ENCODE peak calls at places on chromosomes 16 and 17, in six cellular contexts. D is naive thymus-derived CD4-positive, alpha-beta T cell; F is PC-3; T is adrenal gland; Z is BJ; C is transverse colon. X is an unnamed sample.

GRCh38 chr17:69473801-69474170 is 59.3 kb downstream of the MAP2K6 start:
- DNase-seq in D (no peak), F (peak), T (no peak), Z (peak), C (no peak), X (peak)

GRCh38 chr17:47727704-47728036 is 5.4 kb upstream of the TBX21 start:
- DNase-seq in D (no peak), F (no peak), T (no peak), Z (no peak), C (no peak), X (no peak)

GRCh38 chr17:74177018-74177450 is 26.4 kb upstream of the RPL38 start:
- DNase-seq in D (no peak), F (peak), T (no peak), Z (no peak), C (no peak), X (no peak)

GRCh38 chr17:45265823-45266222 is 3.9 kb upstream of the SPATA32 start:
- DNase-seq in D (no peak), F (peak), T (peak), Z (no peak), C (peak), X (peak)

GRCh38 chr17:78019367-78019975 is 61.0 kb downstream of the TNRC6C start:
- DNase-seq in D (no peak), F (peak), T (no peak), Z (no peak), C (no peak), X (no peak)

GRCh38 chr16:30778549-30779244 is 8.3 kb downstream of the ZNF629 start:
- DNase-seq in D (no peak), F (no peak), T (no peak), Z (no peak), C (no peak), X (no peak)

GRCh38 chr16:81997738-81998137 is 13.5 kb downstream of the SDR42E1 start:
- DNase-seq in D (no peak), F (peak), T (peak), Z (peak), C (no peak), X (peak)

GRCh38 chr16:27729516-27730304 is 179.8 kb downstream of the KATNIP start:
- DNase-seq in D (no peak), F (no peak), T (no peak), Z (no peak), C (no peak), X (no peak)

GRCh38 chr16:69087161-69087581 is 18.3 kb upstream of the HAS3 start:
- DNase-seq in D (no peak), F (no peak), T (no peak), Z (no peak), C (no peak), X (no peak)

GRCh38 chr17:74862108-74862901 is 2.6 kb upstream of the GRIN2C start:
- DNase-seq in D (peak), F (peak), T (peak), Z (no peak), C (peak), X (no peak)

GRCh38 chr16:8720080-8720966 is 45.9 kb downstream of the ABAT start:
- DNase-seq in D (no peak), F (no peak), T (peak), Z (no peak), C (no peak), X (no peak)

GRCh38 chr17:13750783-13751484 is 149.2 kb upstream of the HS3ST3A1 start:
- DNase-seq in D (no peak), F (peak), T (no peak), Z (no peak), C (no peak), X (no peak)

GRCh38 chr16:49158029-49158642 is 123.5 kb downstream of the CBLN1 start:
- DNase-seq in D (no peak), F (peak), T (peak), Z (no peak), C (peak), X (no peak)

GRCh38 chr16:68072038-68072695 is 13.0 kb upstream of the NFATC3 start:
- DNase-seq in D (no peak), F (peak), T (peak), Z (no peak), C (peak), X (no peak)

GRCh38 chr17:6997171-6997570 is 1.3 kb downstream of the ALOX12 start:
- DNase-seq in D (no peak), F (no peak), T (no peak), Z (no peak), C (no peak), X (no peak)

GRCh38 chr16:75263963-75264445 is 12.6 kb upstream of the BCAR1 start:
- DNase-seq in D (no peak), F (peak), T (peak), Z (no peak), C (peak), X (no peak)

GRCh38 chr17:38743556-38744171 is 4.5 kb downstream of the PCGF2 start:
- DNase-seq in D (no peak), F (no peak), T (no peak), Z (no peak), C (no peak), X (no peak)

GRCh38 chr17:66541461-66542182 is 239.2 kb downstream of the PRKCA start:
- DNase-seq in D (no peak), F (peak), T (no peak), Z (peak), C (no peak), X (peak)

GRCh38 chr16:31474173-31474714 is 2.3 kb downstream of the TGFB1I1 start:
- DNase-seq in D (no peak), F (no peak), T (peak), Z (peak), C (no peak), X (peak)

GRCh38 chr17:47621293-47622178 is 28.2 kb upstream of the KPNB1 start:
- DNase-seq in D (no peak), F (peak), T (peak), Z (peak), C (no peak), X (peak)

GRCh38 chr17:40602445-40603443 is 37.5 kb upstream of the CCR7 start:
- DNase-seq in D (peak), F (no peak), T (no peak), Z (no peak), C (no peak), X (no peak)

GRCh38 chr17:71527311-71527710 is 593.5 kb upstream of the SOX9 start:
- DNase-seq in D (no peak), F (peak), T (no peak), Z (no peak), C (no peak), X (no peak)

GRCh38 chr17:58756246-58757161 is 850 bp downstream of the PPM1E start:
- DNase-seq in D (peak), F (no peak), T (peak), Z (no peak), C (no peak), X (no peak)

GRCh38 chr16:87487361-87487924 is 5.4 kb downstream of the ZCCHC14 start:
- DNase-seq in D (no peak), F (no peak), T (peak), Z (no peak), C (peak), X (no peak)

GRCh38 chr16:83899272-83899897 is 470 bp downstream of the MLYCD start:
- DNase-seq in D (peak), F (peak), T (peak), Z (no peak), C (peak), X (no peak)

GRCh38 chr17:17372856-17373520 is 69.8 kb downstream of the NT5M start:
- DNase-seq in D (no peak), F (no peak), T (no peak), Z (no peak), C (no peak), X (no peak)

GRCh38 chr16:19167710-19168172 is 299 bp upstream of the SYT17 start:
- DNase-seq in D (no peak), F (peak), T (peak), Z (no peak), C (peak), X (no peak)

GRCh38 chr17:6104956-6105355 is 34.8 kb downstream of the WSCD1 start:
- DNase-seq in D (no peak), F (peak), T (no peak), Z (no peak), C (peak), X (no peak)

GRCh38 chr16:87145181-87146176 is 171.7 kb downstream of the C16orf95 start:
- DNase-seq in D (no peak), F (peak), T (no peak), Z (peak), C (no peak), X (peak)

GRCh38 chr17:65953316-65954147 is 238.4 kb downstream of the CEP112 start:
- DNase-seq in D (no peak), F (no peak), T (no peak), Z (no peak), C (no peak), X (no peak)

GRCh38 chr17:80701730-80702129 is 157.1 kb downstream of the RPTOR start:
- DNase-seq in D (no peak), F (no peak), T (no peak), Z (no peak), C (no peak), X (no peak)

GRCh38 chr17:68443974-68444464 is 13.3 kb downstream of the WIPI1 start:
- DNase-seq in D (no peak), F (no peak), T (no peak), Z (no peak), C (no peak), X (no peak)

GRCh38 chr16:75081179-75081859 is 35.3 kb downstream of the LDHD start:
- DNase-seq in D (no peak), F (no peak), T (no peak), Z (no peak), C (no peak), X (no peak)

GRCh38 chr16:74726056-74726455 is 25.4 kb upstream of the MLKL start:
- DNase-seq in D (no peak), F (no peak), T (no peak), Z (no peak), C (peak), X (no peak)

GRCh38 chr17:82031303-82031884 is at the start of gene RAC3:
- DNase-seq in D (no peak), F (peak), T (no peak), Z (no peak), C (no peak), X (no peak)
- H3K4me3 ChIP-seq in D (peak), F (peak), T (no peak), Z (peak), C (peak), X (peak)

DNA sequence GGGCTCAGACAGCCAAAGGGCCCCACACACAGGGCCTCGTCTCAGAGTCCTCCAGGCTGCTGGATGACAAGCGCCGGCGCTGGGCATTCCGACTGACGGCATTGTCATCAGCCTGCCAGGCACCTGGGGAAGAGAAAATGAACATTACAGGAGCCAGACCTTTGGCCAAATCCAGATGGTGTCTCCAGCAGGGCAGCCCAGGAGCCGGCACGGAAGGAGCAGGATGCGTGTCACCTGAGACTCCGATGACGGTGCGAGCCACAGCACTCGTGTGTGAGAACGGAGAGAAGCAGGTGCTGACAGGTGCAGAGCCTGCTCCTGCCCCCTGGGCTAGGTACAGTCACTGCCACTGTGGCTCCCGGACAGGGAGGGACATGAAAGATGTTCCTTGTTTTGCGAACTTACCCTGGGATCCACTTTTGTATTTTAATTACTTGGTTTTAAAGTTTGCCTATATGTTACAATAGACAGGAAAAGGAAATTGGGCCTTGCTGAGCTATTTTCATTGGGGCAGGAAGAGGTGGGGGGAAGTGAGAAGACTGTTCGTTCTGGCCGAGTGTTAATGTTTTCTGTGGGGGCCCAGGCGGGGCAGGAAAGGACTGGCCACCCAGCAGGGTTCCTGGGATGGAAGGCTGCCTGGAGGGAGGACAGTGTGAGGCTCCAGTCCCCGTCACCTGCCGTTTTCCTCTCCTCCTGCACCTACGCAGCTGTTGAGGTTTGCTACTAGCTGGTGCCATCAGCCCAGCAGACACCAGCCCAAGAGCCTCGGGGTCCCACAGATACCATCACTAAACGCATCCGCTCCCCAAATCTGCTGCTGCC is 4.4 kb upstream of the FOXJ1 start:
- DNase-seq in D (peak), F (no peak), T (no peak), Z (no peak), C (peak), X (no peak)
- H3K4me3 ChIP-seq in D (peak), F (no peak), T (no peak), Z (no peak), C (no peak), X (no peak)

DNA sequence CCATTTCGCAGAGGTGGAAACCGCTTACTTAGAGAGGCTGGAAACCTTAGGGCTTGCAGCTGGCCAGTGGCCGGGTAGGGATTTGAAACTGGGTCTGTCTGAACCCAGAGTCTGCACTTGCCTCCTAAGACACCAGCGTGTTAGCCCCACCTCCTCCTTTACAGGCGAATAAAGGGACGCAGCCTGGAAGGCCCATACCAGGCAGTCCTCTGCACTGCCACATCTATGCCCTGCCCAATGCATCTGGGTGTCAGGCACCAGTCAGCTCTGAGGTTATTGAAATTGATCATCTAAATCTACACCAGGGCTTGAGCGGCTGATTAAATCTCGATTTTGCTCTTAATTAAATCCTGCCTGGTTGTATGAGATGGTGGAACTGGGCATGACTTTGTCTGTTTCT is 19.9 kb upstream of the NAGS start:
- DNase-seq in D (no peak), F (no peak), T (no peak), Z (no peak), C (no peak), X (no peak)
- H3K4me3 ChIP-seq in D (no peak), F (no peak), T (no peak), Z (no peak), C (no peak), X (no peak)

DNA sequence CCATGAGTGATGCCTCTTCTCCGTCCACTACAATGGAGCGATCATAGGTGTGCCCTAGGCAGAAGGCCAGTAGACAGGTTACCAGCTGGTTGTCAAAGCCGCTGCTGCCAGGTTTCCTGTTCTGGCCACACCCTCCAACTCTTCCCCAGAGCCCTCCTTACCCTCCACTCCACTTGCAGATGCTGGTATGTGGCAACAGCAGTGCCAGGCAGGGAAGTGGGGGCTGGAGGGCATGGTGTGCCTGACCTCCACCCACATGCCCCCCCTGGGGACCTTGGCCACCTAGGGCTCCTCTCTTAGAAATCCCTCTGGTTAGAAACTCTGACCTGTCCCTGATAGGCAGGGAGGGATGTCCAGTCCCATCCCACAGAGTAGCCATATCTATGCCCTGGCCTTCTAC is 1.5 kb downstream of the RRAD start:
- DNase-seq in D (no peak), F (no peak), T (no peak), Z (no peak), C (no peak), X (no peak)
- H3K4me3 ChIP-seq in D (no peak), F (no peak), T (no peak), Z (no peak), C (no peak), X (no peak)

DNA sequence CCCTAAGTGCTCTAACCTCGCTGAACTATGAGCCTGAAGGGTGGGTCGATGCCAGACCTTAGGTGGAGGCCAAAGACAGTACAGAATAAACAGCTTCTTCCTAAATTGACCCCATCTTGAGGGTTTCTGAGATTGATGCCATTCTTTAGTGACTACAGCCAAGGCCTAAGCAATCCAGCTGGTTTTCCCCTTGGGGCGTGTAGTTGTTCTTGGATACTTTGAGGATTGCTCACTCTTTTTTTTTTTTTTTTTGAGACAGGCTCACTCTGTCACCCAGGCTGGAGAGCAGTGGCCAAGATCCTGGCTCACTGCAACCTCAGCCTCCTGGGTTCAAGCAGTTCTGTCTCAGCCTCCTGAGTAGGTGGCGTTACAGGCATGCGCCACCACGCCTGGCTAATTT is 2.0 kb downstream of the OVCA2 start:
- DNase-seq in D (no peak), F (peak), T (peak), Z (no peak), C (no peak), X (no peak)
- H3K4me3 ChIP-seq in D (no peak), F (no peak), T (no peak), Z (no peak), C (no peak), X (no peak)

GRCh38 chr17:16005641-16006040 is 6.0 kb downstream of the TTC19 start:
- DNase-seq in D (no peak), F (no peak), T (no peak), Z (no peak), C (no peak), X (no peak)

GRCh38 chr17:16001498-16001897 is 1.9 kb downstream of the TTC19 start:
- DNase-seq in D (no peak), F (peak), T (no peak), Z (no peak), C (no peak), X (no peak)

GRCh38 chr17:16003841-16004240 is 4.2 kb downstream of the TTC19 start:
- DNase-seq in D (no peak), F (no peak), T (no peak), Z (no peak), C (no peak), X (no peak)

GRCh38 chr17:15999974-16000827 is 577 bp downstream of the TTC19 start:
- DNase-seq in D (peak), F (peak), T (peak), Z (no peak), C (no peak), X (no peak)

GRCh38 chr17:16002708-16003265 is 3.2 kb downstream of the TTC19 start:
- DNase-seq in D (no peak), F (peak), T (no peak), Z (no peak), C (no peak), X (no peak)
- H3K4me3 ChIP-seq in D (no peak), F (peak), T (no peak), Z (no peak), C (no peak), X (no peak)

GRCh38 chr16:88685156-88686061 is 898 bp downstream of the SNAI3 start:
- DNase-seq in D (peak), F (no peak), T (peak), Z (no peak), C (peak), X (no peak)
- H3K4me3 ChIP-seq in D (peak), F (peak), T (no peak), Z (peak), C (no peak), X (no peak)

DNA sequence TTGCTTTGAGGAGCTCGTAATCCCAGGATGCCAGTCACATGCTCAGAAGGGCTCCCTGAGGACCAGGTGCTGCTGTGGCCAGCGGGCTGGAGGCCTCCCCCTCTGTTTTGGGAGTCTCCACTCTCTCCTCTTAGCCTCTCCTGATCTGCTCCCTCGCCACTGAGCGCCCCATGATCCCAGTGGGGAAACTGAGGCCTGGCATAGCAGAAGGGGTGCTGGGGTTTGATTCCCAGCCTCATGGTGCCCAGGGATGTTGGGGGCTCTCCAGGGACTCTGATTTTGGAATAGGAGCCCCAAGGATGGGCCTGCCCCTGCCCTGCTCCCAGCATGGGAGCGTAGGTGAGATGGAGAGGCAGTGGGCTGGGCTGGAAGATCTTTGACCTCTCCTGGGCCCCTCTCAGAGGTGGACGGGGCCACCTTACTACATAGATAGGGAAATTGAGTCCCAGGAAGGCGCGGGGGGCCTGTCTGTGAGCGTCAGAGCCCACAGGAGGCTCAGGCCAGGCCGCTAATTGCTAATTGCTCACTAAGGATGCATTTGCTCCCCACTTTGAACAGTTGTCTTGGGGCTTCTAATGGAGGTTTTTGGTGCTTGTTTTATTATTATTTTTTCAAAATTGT is 525 bp upstream of the ADCY7 start:
- DNase-seq in D (no peak), F (no peak), T (no peak), Z (no peak), C (no peak), X (no peak)
- H3K4me3 ChIP-seq in D (peak), F (no peak), T (no peak), Z (no peak), C (no peak), X (no peak)

GRCh38 chr16:1335211-1335971 is 1.9 kb downstream of the BAIAP3 start:
- DNase-seq in D (no peak), F (no peak), T (no peak), Z (no peak), C (no peak), X (no peak)
- H3K4me3 ChIP-seq in D (no peak), F (no peak), T (no peak), Z (no peak), C (no peak), X (no peak)